ENCODE peak calls at places on chromosomes 1 and 21, in ten cellular contexts. S is NCI-H1694; D is frontal cortex; W is GM18507; G is astrocyte of the spinal cord; N is activated CD4-positive, alpha-beta T cell treated with anti-CD3 and anti-CD28 coated beads, Interleukin-2, amount 50 U/mL, for 1 hour; J is pancreas; E is GM03348; L is skeletal muscle cell; O is IMR-90. I is an unnamed sample.

GRCh38 chr1:183859865-183860264 is 54.9 kb downstream of the RGL1 start:
- DNase-seq in S (no peak), D (no peak), W (no peak), G (peak), N (no peak), J (no peak), E (peak), L (no peak), O (no peak), I (no peak)

GRCh38 chr1:17648457-17649145 is 106.5 kb upstream of the ACTL8 start:
- DNase-seq in S (no peak), D (no peak), W (no peak), G (peak), N (no peak), J (no peak), E (no peak), L (no peak), O (no peak), I (no peak)

GRCh38 chr1:198918920-198919319 is 280.1 kb downstream of the PTPRC start:
- DNase-seq in S (no peak), D (no peak), W (no peak), G (no peak), N (no peak), J (no peak), E (no peak), L (no peak), O (peak), I (no peak)

GRCh38 chr21:45970674-45971486 is 10.7 kb upstream of the COL6A1 start:
- DNase-seq in S (peak), D (peak), W (no peak), G (no peak), N (peak), J (no peak), E (peak), L (no peak), O (peak), I (peak)

GRCh38 chr1:153232553-153232952 is 15.2 kb downstream of the PRR9 start:
- DNase-seq in S (no peak), D (no peak), W (no peak), G (no peak), N (no peak), J (no peak), E (no peak), L (no peak), O (no peak), I (no peak)

GRCh38 chr1:221268295-221268694 is 389.1 kb downstream of the HLX start:
- DNase-seq in S (no peak), D (no peak), W (no peak), G (peak), N (no peak), J (no peak), E (peak), L (peak), O (peak), I (no peak)

GRCh38 chr1:94658221-94658620 is 116.7 kb upstream of the F3 start:
- DNase-seq in S (no peak), D (no peak), W (no peak), G (peak), N (no peak), J (no peak), E (peak), L (no peak), O (peak), I (no peak)

GRCh38 chr1:240399381-240399780 is 212.6 kb downstream of the GREM2 start:
- DNase-seq in S (no peak), D (peak), W (no peak), G (peak), N (no peak), J (no peak), E (peak), L (peak), O (peak), I (no peak)

I was measured in CD8-positive, alpha-beta T cell.